ENCODE peak calls at places on chromosomes 13 and 19, in four cellular contexts. S is IMR-90, U is H1, R is mesendoderm. E is an unnamed sample.

GRCh38 chr19:55483681-55484361 is 1.2 kb upstream of the NAT14 start:
- DNase-seq in S (no peak), U (no peak), R (peak; percentile 17), E (no peak)

GRCh38 chr13:110887955-110888333 is 26.9 kb downstream of the ANKRD10 start:
- DNase-seq in S (no peak), U (no peak), R (no peak), E (no peak)

GRCh38 chr13:49307365-49307764 is 59.6 kb downstream of the CDADC1 start:
- DNase-seq in S (no peak), U (no peak), R (no peak), E (no peak)

GRCh38 chr19:19098084-19098702 is 34.4 kb downstream of the SLC25A42 start:
- DNase-seq in S (no peak), U (no peak), R (no peak), E (no peak)

GRCh38 chr13:110312669-110313031 is 5.6 kb downstream of the COL4A2 start:
- DNase-seq in S (peak; percentile 93), U (no peak), R (peak; percentile 52), E (peak; percentile 17)

GRCh38 chr13:21142766-21143165 is 33.6 kb downstream of the SKA3 start:
- DNase-seq in S (no peak), U (no peak), R (no peak), E (no peak)

GRCh38 chr13:63190742-63191141 is 1775.1 kb upstream of the PCDH20 start:
- DNase-seq in S (peak; percentile 53), U (no peak), R (peak; percentile 65), E (no peak)

GRCh38 chr13:81051873-81052272 is 710.9 kb upstream of the SPRY2 start:
- DNase-seq in S (no peak), U (no peak), R (peak; percentile 28), E (no peak)

GRCh38 chr19:58558623-58559274 is 338 bp upstream of the UBE2M start:
- DNase-seq in S (peak; percentile 98), U (peak; percentile 97), R (peak; percentile 99), E (peak; percentile 99)
- H3K56ac ChIP-seq in S (peak overlapping the region; percentile 98), U (peak overlapping the region; percentile 98), R (peak overlapping the region; percentile 100), E (no peak overlapping the region)

GRCh38 chr13:112753868-112754267 is 64.0 kb downstream of the ATP11A start:
- DNase-seq in S (no peak), U (no peak), R (no peak), E (no peak)
- H3K56ac ChIP-seq in S (no peak overlapping the region), U (no peak overlapping the region), R (no peak overlapping the region), E (no peak overlapping the region)

GRCh38 chr13:32124743-32125142 is 93.2 kb downstream of the FRY start:
- DNase-seq in S (no peak), U (no peak), R (no peak), E (no peak)
- H3K56ac ChIP-seq in S (no peak overlapping the region), U (no peak overlapping the region), R (no peak overlapping the region), E (no peak overlapping the region)

DNA sequence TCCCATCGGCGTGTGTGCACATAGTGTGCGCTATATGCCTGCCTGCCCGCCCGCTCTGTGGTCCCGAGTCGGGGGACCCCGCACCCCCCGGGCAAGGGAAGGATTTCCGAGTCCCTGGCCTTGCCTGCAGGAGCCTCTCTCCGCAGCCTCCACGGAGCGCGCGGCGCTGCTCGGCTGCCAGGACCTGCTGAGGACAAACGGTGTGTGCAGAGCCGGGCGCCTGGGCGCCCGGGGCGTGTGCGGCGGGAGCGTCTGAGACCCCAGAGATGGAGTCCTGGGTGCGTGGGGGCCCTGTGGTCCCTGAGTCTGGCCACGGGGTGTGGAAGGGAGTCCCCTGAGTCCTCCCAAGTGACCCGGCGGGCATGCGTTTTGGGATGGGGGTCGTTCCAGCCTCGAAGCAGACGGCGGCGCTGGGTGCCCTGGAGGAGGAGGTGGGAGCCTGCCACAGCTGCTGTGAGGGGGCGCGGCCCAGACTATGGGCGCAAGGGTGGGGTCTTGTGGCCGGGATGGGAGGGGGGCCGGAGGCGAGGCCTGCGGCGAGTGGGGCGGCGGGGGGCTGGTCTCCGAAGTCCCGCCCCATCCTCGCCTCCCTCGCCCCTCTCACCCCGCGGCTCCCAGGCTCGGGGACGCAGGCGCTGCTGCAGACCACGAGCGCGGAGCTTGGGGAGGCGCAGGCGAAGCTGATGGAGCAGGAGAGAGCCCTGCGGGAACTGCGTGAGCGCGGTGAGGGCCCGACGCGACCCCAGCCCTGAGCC is 25.3 kb downstream of the CLEC4M start:
- DNase-seq in S (no peak), U (no peak), R (no peak), E (peak; percentile 52)
- H3K56ac ChIP-seq in S (no peak overlapping the region), U (no peak overlapping the region), R (no peak overlapping the region), E (no peak overlapping the region)

DNA sequence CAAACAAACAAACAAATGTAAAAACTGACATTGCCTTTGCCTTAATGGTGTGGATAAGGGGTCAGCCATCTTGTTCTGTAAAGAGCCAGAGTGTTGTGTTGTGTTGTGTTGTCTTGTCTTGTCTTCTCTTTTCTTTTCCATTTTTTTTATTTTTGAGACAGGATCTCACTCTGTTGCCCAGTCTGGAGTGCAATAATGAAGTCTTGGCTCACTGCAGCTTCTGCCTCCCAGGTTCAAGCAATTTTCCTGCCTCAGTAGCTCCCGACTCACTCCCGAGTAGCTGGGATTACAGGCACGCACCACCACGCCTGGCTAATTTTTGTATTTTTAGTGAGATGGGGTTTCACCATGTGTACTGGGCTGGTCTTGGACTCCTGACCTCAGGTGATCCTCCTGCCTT is 27.8 kb downstream of the TIMM13 start:
- DNase-seq in S (no peak), U (no peak), R (no peak), E (no peak)
- H3K56ac ChIP-seq in S (no peak overlapping the region), U (no peak overlapping the region), R (no peak overlapping the region), E (no peak overlapping the region)

DNA sequence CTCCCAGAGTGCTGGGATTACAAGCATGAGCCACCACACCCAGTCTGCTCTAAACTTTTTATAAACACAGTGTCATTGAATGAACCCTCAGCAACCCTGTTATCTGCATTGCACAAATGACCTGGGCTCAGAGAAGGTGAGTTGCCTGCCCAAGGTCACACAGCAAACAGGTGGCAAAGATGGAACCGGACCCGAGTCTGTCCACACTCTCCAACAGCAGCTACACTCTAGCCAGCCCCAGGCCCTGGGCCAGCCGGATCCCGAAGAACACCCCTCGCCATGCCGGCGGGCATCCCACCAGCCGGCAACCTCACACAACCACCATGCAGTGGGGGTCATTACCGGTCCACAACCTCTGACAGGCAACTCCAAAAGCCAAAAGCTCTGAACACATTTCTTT is 14.5 kb downstream of the ERCC2 start:
- DNase-seq in S (no peak), U (no peak), R (no peak), E (no peak)
- H3K56ac ChIP-seq in S (no peak overlapping the region), U (no peak overlapping the region), R (no peak overlapping the region), E (no peak overlapping the region)

GRCh38 chr19:45638930-45639729 is at the start of gene EML2:
- DNase-seq in S (no peak), U (no peak), R (peak; percentile 89), E (peak; percentile 95)
- H3K56ac ChIP-seq in S (peak within 1 kb of the TSS; percentile 70), U (no peak within 1 kb of the TSS), R (peak within 1 kb of the TSS; percentile 93), E (no peak within 1 kb of the TSS)